ENCODE peak calls at places on chromosomes 7 and 10, in six cellular contexts. One of them, this sample, is unnamed.

GRCh38 chr7:30751257-30751650 is 681 bp upstream of the INMT start:
- DNase-seq in A549: no peak
- DNase-seq in stomach: no peak
- DNase-seq in upper lobe of left lung: no peak
- DNase-seq in transverse colon: no peak
- DNase-seq in tibial nerve: no peak
- DNase-seq in this sample: no peak

GRCh38 chr7:158595068-158595467 is 7.4 kb upstream of the PTPRN2 start:
- DNase-seq in A549: no peak
- DNase-seq in stomach: no peak
- DNase-seq in upper lobe of left lung: no peak
- DNase-seq in transverse colon: no peak
- DNase-seq in tibial nerve: no peak
- DNase-seq in this sample: no peak

GRCh38 chr7:88401009-88401623 is 94.4 kb upstream of the STEAP4 start:
- DNase-seq in A549: peak; percentile 4
- DNase-seq in stomach: no peak
- DNase-seq in upper lobe of left lung: no peak
- DNase-seq in transverse colon: no peak
- DNase-seq in tibial nerve: no peak
- DNase-seq in this sample: no peak

GRCh38 chr7:73978681-73979563 is 49.1 kb upstream of the ELN start:
- DNase-seq in A549: peak; percentile 90
- DNase-seq in stomach: peak; percentile 77
- DNase-seq in upper lobe of left lung: peak; percentile 59
- DNase-seq in transverse colon: peak; percentile 93
- DNase-seq in tibial nerve: peak; percentile 35
- DNase-seq in this sample: no peak

GRCh38 chr7:153590136-153590535 is 462.1 kb upstream of the DPP6 start:
- DNase-seq in A549: no peak
- DNase-seq in stomach: no peak
- DNase-seq in upper lobe of left lung: no peak
- DNase-seq in transverse colon: no peak
- DNase-seq in tibial nerve: no peak
- DNase-seq in this sample: no peak

GRCh38 chr10:110903280-110904278 is 15.4 kb downstream of the BBIP1 start:
- DNase-seq in A549: no peak
- DNase-seq in stomach: no peak
- DNase-seq in upper lobe of left lung: no peak
- DNase-seq in transverse colon: no peak
- DNase-seq in tibial nerve: no peak
- DNase-seq in this sample: no peak

GRCh38 chr7:148556892-148557291 is 33.7 kb upstream of the C7orf33 start:
- DNase-seq in A549: no peak
- DNase-seq in stomach: no peak
- DNase-seq in upper lobe of left lung: peak; percentile 25
- DNase-seq in transverse colon: no peak
- DNase-seq in tibial nerve: no peak
- DNase-seq in this sample: no peak

GRCh38 chr7:66204822-66205735 is at the start of gene TPST1:
- DNase-seq in A549: peak; percentile 96
- DNase-seq in stomach: peak; percentile 88
- DNase-seq in upper lobe of left lung: peak; percentile 90
- DNase-seq in transverse colon: peak; percentile 85
- DNase-seq in tibial nerve: peak; percentile 75
- DNase-seq in this sample: peak; percentile 96

GRCh38 chr10:58951750-58952149 is 224.7 kb upstream of the PHYHIPL start:
- DNase-seq in A549: no peak
- DNase-seq in stomach: no peak
- DNase-seq in upper lobe of left lung: no peak
- DNase-seq in transverse colon: no peak
- DNase-seq in tibial nerve: no peak
- DNase-seq in this sample: peak; percentile 18

GRCh38 chr10:95513941-95514392 is 47.2 kb downstream of the SORBS1 start:
- DNase-seq in A549: peak; percentile 39
- DNase-seq in stomach: peak; percentile 65
- DNase-seq in upper lobe of left lung: no peak
- DNase-seq in transverse colon: no peak
- DNase-seq in tibial nerve: no peak
- DNase-seq in this sample: no peak

GRCh38 chr10:84541289-84541637 is 212.9 kb downstream of the CCSER2 start:
- DNase-seq in A549: no peak
- DNase-seq in stomach: no peak
- DNase-seq in upper lobe of left lung: no peak
- DNase-seq in transverse colon: no peak
- DNase-seq in tibial nerve: no peak
- DNase-seq in this sample: no peak

GRCh38 chr10:49115796-49116508 is 630 bp upstream of the VSTM4 start:
- DNase-seq in A549: no peak
- DNase-seq in stomach: no peak
- DNase-seq in upper lobe of left lung: no peak
- DNase-seq in transverse colon: no peak
- DNase-seq in tibial nerve: no peak
- DNase-seq in this sample: no peak

GRCh38 chr7:11489280-11489679 is 342.7 kb downstream of the THSD7A start:
- DNase-seq in A549: no peak
- DNase-seq in stomach: no peak
- DNase-seq in upper lobe of left lung: no peak
- DNase-seq in transverse colon: no peak
- DNase-seq in tibial nerve: no peak
- DNase-seq in this sample: no peak

GRCh38 chr7:106590209-106590816 is 70.6 kb downstream of the CCDC71L start:
- DNase-seq in A549: no peak
- DNase-seq in stomach: no peak
- DNase-seq in upper lobe of left lung: no peak
- DNase-seq in transverse colon: no peak
- DNase-seq in tibial nerve: no peak
- DNase-seq in this sample: no peak

GRCh38 chr7:50349963-50350944 is 45.7 kb downstream of the IKZF1 start:
- DNase-seq in A549: no peak
- DNase-seq in stomach: no peak
- DNase-seq in upper lobe of left lung: no peak
- DNase-seq in transverse colon: no peak
- DNase-seq in tibial nerve: no peak
- DNase-seq in this sample: no peak

GRCh38 chr7:131244259-131244852 is 83.3 kb upstream of the MKLN1 start:
- DNase-seq in A549: peak; percentile 72
- DNase-seq in stomach: no peak
- DNase-seq in upper lobe of left lung: no peak
- DNase-seq in transverse colon: peak; percentile 17
- DNase-seq in tibial nerve: no peak
- DNase-seq in this sample: no peak

GRCh38 chr7:6505685-6506559 is 45.3 kb downstream of the GRID2IP start:
- DNase-seq in A549: no peak
- DNase-seq in stomach: no peak
- DNase-seq in upper lobe of left lung: no peak
- DNase-seq in transverse colon: no peak
- DNase-seq in tibial nerve: no peak
- DNase-seq in this sample: no peak

GRCh38 chr7:1859266-1860035 is 189.4 kb downstream of the ELFN1 start:
- DNase-seq in A549: no peak
- DNase-seq in stomach: no peak
- DNase-seq in upper lobe of left lung: no peak
- DNase-seq in transverse colon: no peak
- DNase-seq in tibial nerve: no peak
- DNase-seq in this sample: no peak

GRCh38 chr7:158123753-158124152 is 463.9 kb downstream of the PTPRN2 start:
- DNase-seq in A549: no peak
- DNase-seq in stomach: peak; percentile 24
- DNase-seq in upper lobe of left lung: no peak
- DNase-seq in transverse colon: no peak
- DNase-seq in tibial nerve: no peak
- DNase-seq in this sample: no peak

GRCh38 chr10:115706482-115707076 is 566.4 kb downstream of the GFRA1 start:
- DNase-seq in A549: no peak
- DNase-seq in stomach: no peak
- DNase-seq in upper lobe of left lung: no peak
- DNase-seq in transverse colon: no peak
- DNase-seq in tibial nerve: no peak
- DNase-seq in this sample: no peak

GRCh38 chr10:36188054-36188453 is 546.0 kb upstream of the FZD8 start:
- DNase-seq in A549: no peak
- DNase-seq in stomach: no peak
- DNase-seq in upper lobe of left lung: no peak
- DNase-seq in transverse colon: no peak
- DNase-seq in tibial nerve: no peak
- DNase-seq in this sample: no peak

GRCh38 chr10:89741126-89741762 is 39.9 kb downstream of the KIF20B start:
- DNase-seq in A549: no peak
- DNase-seq in stomach: no peak
- DNase-seq in upper lobe of left lung: no peak
- DNase-seq in transverse colon: no peak
- DNase-seq in tibial nerve: no peak
- DNase-seq in this sample: no peak

GRCh38 chr10:36224431-36224985 is 582.4 kb upstream of the FZD8 start:
- DNase-seq in A549: no peak
- DNase-seq in stomach: no peak
- DNase-seq in upper lobe of left lung: no peak
- DNase-seq in transverse colon: no peak
- DNase-seq in tibial nerve: no peak
- DNase-seq in this sample: no peak

DNA sequence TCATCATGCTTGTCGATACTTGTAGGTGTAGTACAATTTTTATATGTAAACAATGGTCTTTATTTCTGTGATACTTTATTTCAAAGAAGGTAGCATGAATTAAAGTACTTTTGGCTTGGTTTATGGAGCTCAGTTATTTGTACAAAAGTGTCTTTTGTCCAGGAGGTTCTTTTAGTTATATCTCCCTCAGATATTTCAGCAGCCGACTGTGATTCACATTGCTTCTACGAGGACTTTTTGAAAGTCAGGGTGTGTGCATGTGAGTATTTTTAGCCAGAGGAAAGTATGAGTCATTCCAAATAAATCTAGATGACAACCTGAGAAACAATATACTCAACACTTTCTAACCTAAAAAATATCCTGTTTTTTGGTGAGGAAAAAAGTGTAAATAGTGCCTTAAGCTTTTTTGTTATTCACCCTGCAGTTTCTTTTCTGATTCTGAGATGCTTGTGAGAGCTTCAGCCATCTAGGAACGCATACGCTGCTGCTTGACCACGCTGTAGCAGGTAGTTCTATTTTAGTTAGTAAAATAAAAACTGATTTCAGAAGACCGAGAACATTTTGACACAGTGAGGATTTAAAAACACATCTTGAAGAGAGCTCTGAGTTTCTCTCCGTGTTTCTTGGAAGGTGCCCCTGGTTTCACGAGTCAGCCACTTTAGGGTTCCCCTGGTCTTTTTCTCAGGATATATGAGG is 532 bp upstream of the SUN1 start:
- DNase-seq in A549: peak; percentile 71
- DNase-seq in stomach: no peak
- DNase-seq in upper lobe of left lung: no peak
- DNase-seq in transverse colon: no peak
- DNase-seq in tibial nerve: no peak
- DNase-seq in this sample: no peak
- TF ChIP-seq EP300 in A549: no peak
- TF ChIP-seq EP300 in stomach: no peak
- TF ChIP-seq EP300 in upper lobe of left lung: no peak
- TF ChIP-seq EP300 in transverse colon: no peak
- TF ChIP-seq EP300 in tibial nerve: peak; percentile 85
- TF ChIP-seq EP300 in this sample: peak; percentile 17

GRCh38 chr10:113088194-113088593 is 138.1 kb downstream of the TCF7L2 start:
- DNase-seq in A549: no peak
- DNase-seq in stomach: no peak
- DNase-seq in upper lobe of left lung: no peak
- DNase-seq in transverse colon: no peak
- DNase-seq in tibial nerve: no peak
- DNase-seq in this sample: no peak

GRCh38 chr10:113086282-113086681 is 136.2 kb downstream of the TCF7L2 start:
- DNase-seq in A549: no peak
- DNase-seq in stomach: no peak
- DNase-seq in upper lobe of left lung: no peak
- DNase-seq in transverse colon: no peak
- DNase-seq in tibial nerve: no peak
- DNase-seq in this sample: no peak

GRCh38 chr10:113089581-113089980 is 139.5 kb downstream of the TCF7L2 start:
- DNase-seq in A549: no peak
- DNase-seq in stomach: peak; percentile 13
- DNase-seq in upper lobe of left lung: no peak
- DNase-seq in transverse colon: peak; percentile 33
- DNase-seq in tibial nerve: no peak
- DNase-seq in this sample: no peak

GRCh38 chr10:113085776-113086175 is 135.7 kb downstream of the TCF7L2 start:
- DNase-seq in A549: no peak
- DNase-seq in stomach: no peak
- DNase-seq in upper lobe of left lung: no peak
- DNase-seq in transverse colon: no peak
- DNase-seq in tibial nerve: no peak
- DNase-seq in this sample: no peak

DNA sequence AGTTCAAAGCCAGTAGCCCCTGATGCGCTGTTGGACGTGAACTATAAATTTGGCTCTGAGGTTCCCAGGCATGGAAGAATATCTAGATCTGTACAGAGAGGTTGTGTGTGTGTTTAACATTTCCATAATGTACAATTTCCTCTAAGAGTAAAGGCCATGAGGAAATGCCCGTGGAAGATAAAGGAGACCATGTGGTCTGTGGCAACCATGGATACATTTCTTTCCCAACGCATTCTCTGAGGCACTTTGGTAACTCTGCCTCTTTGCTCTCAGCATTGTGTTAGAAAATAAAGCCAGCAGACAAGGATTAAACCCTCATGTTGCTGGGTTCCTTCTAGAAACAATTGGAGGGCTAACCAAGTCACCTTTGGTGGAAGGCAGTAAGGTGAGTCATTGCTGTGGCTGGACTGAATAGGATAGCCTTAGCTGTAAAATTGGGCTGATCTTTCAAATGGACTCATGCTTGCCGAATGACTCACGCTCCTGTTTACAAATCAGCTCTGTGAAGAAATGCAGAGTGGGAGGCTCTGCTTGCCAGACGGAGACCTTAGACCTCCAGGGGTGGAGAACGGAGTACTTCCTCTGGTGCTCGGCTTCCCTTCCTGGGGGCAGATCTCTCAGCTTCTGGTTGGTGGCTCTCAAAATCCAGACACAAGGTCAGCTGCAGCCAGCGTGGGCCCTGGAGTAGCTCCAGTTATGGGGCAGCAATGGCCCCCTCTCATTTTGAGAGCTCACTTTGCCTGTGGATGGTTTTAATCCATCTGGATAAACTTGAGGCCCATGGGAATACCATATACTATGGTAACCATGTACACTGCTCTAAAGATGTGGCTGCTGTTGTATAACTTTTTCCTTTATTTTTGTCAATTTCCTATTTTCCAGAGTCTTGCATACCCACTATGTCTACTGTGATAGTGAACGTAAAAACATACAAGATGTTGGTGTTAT is 137.3 kb downstream of the TCF7L2 start:
- DNase-seq in A549: peak; percentile 97
- DNase-seq in stomach: peak; percentile 66
- DNase-seq in upper lobe of left lung: peak; percentile 63
- DNase-seq in transverse colon: peak; percentile 80
- DNase-seq in tibial nerve: no peak
- DNase-seq in this sample: peak; percentile 50
- TF ChIP-seq EP300 in A549: peak; percentile 89
- TF ChIP-seq EP300 in stomach: no peak
- TF ChIP-seq EP300 in upper lobe of left lung: no peak
- TF ChIP-seq EP300 in transverse colon: peak; percentile 6
- TF ChIP-seq EP300 in tibial nerve: peak; percentile 75
- TF ChIP-seq EP300 in this sample: no peak

GRCh38 chr10:75994332-75995040 is 563.1 kb downstream of the LRMDA start:
- DNase-seq in A549: no peak
- DNase-seq in stomach: no peak
- DNase-seq in upper lobe of left lung: no peak
- DNase-seq in transverse colon: no peak
- DNase-seq in tibial nerve: no peak
- DNase-seq in this sample: no peak
- TF ChIP-seq EP300 in A549: no peak
- TF ChIP-seq EP300 in stomach: no peak
- TF ChIP-seq EP300 in upper lobe of left lung: no peak
- TF ChIP-seq EP300 in transverse colon: no peak
- TF ChIP-seq EP300 in tibial nerve: no peak
- TF ChIP-seq EP300 in this sample: no peak

GRCh38 chr10:31064334-31064733 is 32.7 kb upstream of the ZNF438 start:
- DNase-seq in A549: no peak
- DNase-seq in stomach: no peak
- DNase-seq in upper lobe of left lung: no peak
- DNase-seq in transverse colon: no peak
- DNase-seq in tibial nerve: peak; percentile 33
- DNase-seq in this sample: no peak
- TF ChIP-seq EP300 in A549: no peak
- TF ChIP-seq EP300 in stomach: no peak
- TF ChIP-seq EP300 in upper lobe of left lung: no peak
- TF ChIP-seq EP300 in transverse colon: no peak
- TF ChIP-seq EP300 in tibial nerve: peak; percentile 42
- TF ChIP-seq EP300 in this sample: no peak